ENCODE peak calls at places on chromosomes 4 and X, in seven cellular contexts. One of them, this sample, is unnamed.

GRCh38 chr4:173281420-173282333 is 52.5 kb downstream of the HMGB2 start:
- ATAC-seq in heart left ventricle: peak; percentile 36
- ATAC-seq in CD8-positive, alpha-beta T cell: no peak
- ATAC-seq in activated T-helper 17 cell treated with anti-CD3 and anti-CD28 coated beads, Interleukin-2, amount 50 U/mL, for 72 hours: no peak
- ATAC-seq in CD4-positive, alpha-beta T cell: no peak
- ATAC-seq in activated naive CD8-positive, alpha-beta T cell treated with anti-CD3 and anti-CD28 coated beads, Interleukin-2, amount 50 U/mL, for 24 hours: no peak
- ATAC-seq in activated T-cell treated with anti-CD3 and anti-CD28 coated beads, Interleukin-2, amount 50 U/mL, for 72 hours: no peak
- ATAC-seq in this sample: no peak

GRCh38 chrX:10393899-10394298 is 226.5 kb downstream of the MID1 start:
- ATAC-seq in CD4-positive, alpha-beta T cell: no peak
- ATAC-seq in activated T-cell treated with anti-CD3 and anti-CD28 coated beads, Interleukin-2, amount 50 U/mL, for 72 hours: no peak
- ATAC-seq in activated T-helper 17 cell treated with anti-CD3 and anti-CD28 coated beads, Interleukin-2, amount 50 U/mL, for 72 hours: no peak
- ATAC-seq in heart left ventricle: no peak
- ATAC-seq in activated naive CD8-positive, alpha-beta T cell treated with anti-CD3 and anti-CD28 coated beads, Interleukin-2, amount 50 U/mL, for 24 hours: no peak
- ATAC-seq in CD8-positive, alpha-beta T cell: no peak
- ATAC-seq in this sample: no peak

GRCh38 chrX:39212456-39212855 is 411.2 kb downstream of the MID1IP1 start:
- ATAC-seq in activated naive CD8-positive, alpha-beta T cell treated with anti-CD3 and anti-CD28 coated beads, Interleukin-2, amount 50 U/mL, for 24 hours: peak; percentile 69
- ATAC-seq in CD8-positive, alpha-beta T cell: no peak
- ATAC-seq in CD4-positive, alpha-beta T cell: no peak
- ATAC-seq in heart left ventricle: no peak
- ATAC-seq in activated T-helper 17 cell treated with anti-CD3 and anti-CD28 coated beads, Interleukin-2, amount 50 U/mL, for 72 hours: peak; percentile 56
- ATAC-seq in activated T-cell treated with anti-CD3 and anti-CD28 coated beads, Interleukin-2, amount 50 U/mL, for 72 hours: peak; percentile 72
- ATAC-seq in this sample: no peak

GRCh38 chrX:15524417-15524816 is 23.8 kb downstream of the BMX start:
- ATAC-seq in CD4-positive, alpha-beta T cell: no peak
- ATAC-seq in CD8-positive, alpha-beta T cell: no peak
- ATAC-seq in activated T-helper 17 cell treated with anti-CD3 and anti-CD28 coated beads, Interleukin-2, amount 50 U/mL, for 72 hours: no peak
- ATAC-seq in heart left ventricle: peak; percentile 10
- ATAC-seq in activated naive CD8-positive, alpha-beta T cell treated with anti-CD3 and anti-CD28 coated beads, Interleukin-2, amount 50 U/mL, for 24 hours: no peak
- ATAC-seq in activated T-cell treated with anti-CD3 and anti-CD28 coated beads, Interleukin-2, amount 50 U/mL, for 72 hours: no peak
- ATAC-seq in this sample: no peak

GRCh38 chr4:89134775-89135319 is 23.5 kb downstream of the TIGD2 start:
- ATAC-seq in activated naive CD8-positive, alpha-beta T cell treated with anti-CD3 and anti-CD28 coated beads, Interleukin-2, amount 50 U/mL, for 24 hours: no peak
- ATAC-seq in heart left ventricle: peak; percentile 31
- ATAC-seq in CD4-positive, alpha-beta T cell: no peak
- ATAC-seq in activated T-cell treated with anti-CD3 and anti-CD28 coated beads, Interleukin-2, amount 50 U/mL, for 72 hours: no peak
- ATAC-seq in CD8-positive, alpha-beta T cell: no peak
- ATAC-seq in activated T-helper 17 cell treated with anti-CD3 and anti-CD28 coated beads, Interleukin-2, amount 50 U/mL, for 72 hours: no peak
- ATAC-seq in this sample: no peak

GRCh38 chrX:150421816-150422215 is 58.7 kb downstream of the MAMLD1 start:
- ATAC-seq in activated T-cell treated with anti-CD3 and anti-CD28 coated beads, Interleukin-2, amount 50 U/mL, for 72 hours: no peak
- ATAC-seq in activated naive CD8-positive, alpha-beta T cell treated with anti-CD3 and anti-CD28 coated beads, Interleukin-2, amount 50 U/mL, for 24 hours: no peak
- ATAC-seq in CD4-positive, alpha-beta T cell: no peak
- ATAC-seq in activated T-helper 17 cell treated with anti-CD3 and anti-CD28 coated beads, Interleukin-2, amount 50 U/mL, for 72 hours: no peak
- ATAC-seq in CD8-positive, alpha-beta T cell: no peak
- ATAC-seq in heart left ventricle: peak; percentile 31
- ATAC-seq in this sample: no peak

GRCh38 chr4:184750926-184751584 is 17.2 kb upstream of the CENPU start:
- ATAC-seq in activated T-helper 17 cell treated with anti-CD3 and anti-CD28 coated beads, Interleukin-2, amount 50 U/mL, for 72 hours: no peak
- ATAC-seq in activated T-cell treated with anti-CD3 and anti-CD28 coated beads, Interleukin-2, amount 50 U/mL, for 72 hours: no peak
- ATAC-seq in CD4-positive, alpha-beta T cell: no peak
- ATAC-seq in heart left ventricle: peak; percentile 31
- ATAC-seq in CD8-positive, alpha-beta T cell: no peak
- ATAC-seq in activated naive CD8-positive, alpha-beta T cell treated with anti-CD3 and anti-CD28 coated beads, Interleukin-2, amount 50 U/mL, for 24 hours: no peak
- ATAC-seq in this sample: no peak

GRCh38 chr4:40185830-40186664 is 10.8 kb upstream of the RHOH start:
- ATAC-seq in CD8-positive, alpha-beta T cell: no peak
- ATAC-seq in CD4-positive, alpha-beta T cell: no peak
- ATAC-seq in activated T-cell treated with anti-CD3 and anti-CD28 coated beads, Interleukin-2, amount 50 U/mL, for 72 hours: no peak
- ATAC-seq in activated naive CD8-positive, alpha-beta T cell treated with anti-CD3 and anti-CD28 coated beads, Interleukin-2, amount 50 U/mL, for 24 hours: no peak
- ATAC-seq in heart left ventricle: no peak
- ATAC-seq in activated T-helper 17 cell treated with anti-CD3 and anti-CD28 coated beads, Interleukin-2, amount 50 U/mL, for 72 hours: no peak
- ATAC-seq in this sample: no peak

GRCh38 chr4:52637116-52637515 is 22.0 kb downstream of the USP46 start:
- ATAC-seq in activated T-helper 17 cell treated with anti-CD3 and anti-CD28 coated beads, Interleukin-2, amount 50 U/mL, for 72 hours: no peak
- ATAC-seq in CD8-positive, alpha-beta T cell: no peak
- ATAC-seq in activated T-cell treated with anti-CD3 and anti-CD28 coated beads, Interleukin-2, amount 50 U/mL, for 72 hours: no peak
- ATAC-seq in activated naive CD8-positive, alpha-beta T cell treated with anti-CD3 and anti-CD28 coated beads, Interleukin-2, amount 50 U/mL, for 24 hours: no peak
- ATAC-seq in heart left ventricle: peak; percentile 21
- ATAC-seq in CD4-positive, alpha-beta T cell: no peak
- ATAC-seq in this sample: no peak

GRCh38 chrX:361231-362145 is 25.2 kb downstream of the PPP2R3B start:
- ATAC-seq in CD8-positive, alpha-beta T cell: no peak
- ATAC-seq in activated naive CD8-positive, alpha-beta T cell treated with anti-CD3 and anti-CD28 coated beads, Interleukin-2, amount 50 U/mL, for 24 hours: no peak
- ATAC-seq in activated T-helper 17 cell treated with anti-CD3 and anti-CD28 coated beads, Interleukin-2, amount 50 U/mL, for 72 hours: no peak
- ATAC-seq in CD4-positive, alpha-beta T cell: no peak
- ATAC-seq in activated T-cell treated with anti-CD3 and anti-CD28 coated beads, Interleukin-2, amount 50 U/mL, for 72 hours: no peak
- ATAC-seq in heart left ventricle: peak; percentile 10
- ATAC-seq in this sample: no peak